ENCODE peak calls at places on chromosomes 12 and 14, in seven cellular contexts. One of them, this sample, is unnamed.

GRCh38 chr12:1071182-1071581 is 80.2 kb downstream of the ERC1 start:
- DNase-seq in adipocyte: no peak
- DNase-seq in pancreas: no peak
- DNase-seq in NCI-H446 treated with DMSO at 0.1 percent for 48 hours: no peak
- DNase-seq in EL: no peak
- DNase-seq in activated naive CD4-positive, alpha-beta T cell treated with Interleukin-2 at 50 U/mL for 16 hours: no peak
- DNase-seq in non-pigmented ciliary epithelial cell: no peak
- DNase-seq in this sample: no peak

GRCh38 chr12:102462803-102463499 is 17.4 kb downstream of the IGF1 start:
- DNase-seq in adipocyte: peak; percentile 90
- DNase-seq in pancreas: no peak
- DNase-seq in NCI-H446 treated with DMSO at 0.1 percent for 48 hours: no peak
- DNase-seq in EL: peak; percentile 22
- DNase-seq in activated naive CD4-positive, alpha-beta T cell treated with Interleukin-2 at 50 U/mL for 16 hours: no peak
- DNase-seq in non-pigmented ciliary epithelial cell: no peak
- DNase-seq in this sample: no peak

GRCh38 chr12:118850244-118850825 is 131.0 kb upstream of the SRRM4 start:
- DNase-seq in adipocyte: no peak
- DNase-seq in pancreas: no peak
- DNase-seq in NCI-H446 treated with DMSO at 0.1 percent for 48 hours: no peak
- DNase-seq in EL: no peak
- DNase-seq in activated naive CD4-positive, alpha-beta T cell treated with Interleukin-2 at 50 U/mL for 16 hours: no peak
- DNase-seq in non-pigmented ciliary epithelial cell: no peak
- DNase-seq in this sample: no peak

GRCh38 chr14:36316131-36316530 is 4.3 kb downstream of the MBIP start:
- DNase-seq in adipocyte: no peak
- DNase-seq in pancreas: no peak
- DNase-seq in NCI-H446 treated with DMSO at 0.1 percent for 48 hours: no peak
- DNase-seq in EL: no peak
- DNase-seq in activated naive CD4-positive, alpha-beta T cell treated with Interleukin-2 at 50 U/mL for 16 hours: no peak
- DNase-seq in non-pigmented ciliary epithelial cell: no peak
- DNase-seq in this sample: no peak

GRCh38 chr14:74257078-74257987 is 18.1 kb downstream of the VSX2 start:
- DNase-seq in adipocyte: peak; percentile 69
- DNase-seq in pancreas: no peak
- DNase-seq in NCI-H446 treated with DMSO at 0.1 percent for 48 hours: peak; percentile 51
- DNase-seq in EL: peak; percentile 32
- DNase-seq in activated naive CD4-positive, alpha-beta T cell treated with Interleukin-2 at 50 U/mL for 16 hours: peak; percentile 65
- DNase-seq in non-pigmented ciliary epithelial cell: no peak
- DNase-seq in this sample: peak; percentile 67

GRCh38 chr14:65637780-65638179 is 225.2 kb downstream of the FUT8 start:
- DNase-seq in adipocyte: no peak
- DNase-seq in pancreas: no peak
- DNase-seq in NCI-H446 treated with DMSO at 0.1 percent for 48 hours: no peak
- DNase-seq in EL: peak; percentile 8
- DNase-seq in activated naive CD4-positive, alpha-beta T cell treated with Interleukin-2 at 50 U/mL for 16 hours: peak; percentile 37
- DNase-seq in non-pigmented ciliary epithelial cell: peak; percentile 6
- DNase-seq in this sample: no peak

GRCh38 chr14:65028937-65029336 is 42.2 kb downstream of the FNTB start:
- DNase-seq in adipocyte: no peak
- DNase-seq in pancreas: no peak
- DNase-seq in NCI-H446 treated with DMSO at 0.1 percent for 48 hours: no peak
- DNase-seq in EL: no peak
- DNase-seq in activated naive CD4-positive, alpha-beta T cell treated with Interleukin-2 at 50 U/mL for 16 hours: no peak
- DNase-seq in non-pigmented ciliary epithelial cell: no peak
- DNase-seq in this sample: no peak

GRCh38 chr12:70645494-70646317 is 8.5 kb upstream of the PTPRB start:
- DNase-seq in adipocyte: peak; percentile 86
- DNase-seq in pancreas: peak; percentile 25
- DNase-seq in NCI-H446 treated with DMSO at 0.1 percent for 48 hours: no peak
- DNase-seq in EL: peak; percentile 96
- DNase-seq in activated naive CD4-positive, alpha-beta T cell treated with Interleukin-2 at 50 U/mL for 16 hours: no peak
- DNase-seq in non-pigmented ciliary epithelial cell: peak; percentile 89
- DNase-seq in this sample: peak; percentile 57

GRCh38 chr12:4034926-4035325 is 161.7 kb upstream of the PARP11 start:
- DNase-seq in adipocyte: peak; percentile 37
- DNase-seq in pancreas: no peak
- DNase-seq in NCI-H446 treated with DMSO at 0.1 percent for 48 hours: no peak
- DNase-seq in EL: peak; percentile 44
- DNase-seq in activated naive CD4-positive, alpha-beta T cell treated with Interleukin-2 at 50 U/mL for 16 hours: no peak
- DNase-seq in non-pigmented ciliary epithelial cell: no peak
- DNase-seq in this sample: no peak

GRCh38 chr14:91252901-91253794 is 8.6 kb upstream of the GPR68 start:
- DNase-seq in adipocyte: peak; percentile 66
- DNase-seq in pancreas: no peak
- DNase-seq in NCI-H446 treated with DMSO at 0.1 percent for 48 hours: no peak
- DNase-seq in EL: peak; percentile 29
- DNase-seq in activated naive CD4-positive, alpha-beta T cell treated with Interleukin-2 at 50 U/mL for 16 hours: peak; percentile 56
- DNase-seq in non-pigmented ciliary epithelial cell: no peak
- DNase-seq in this sample: peak; percentile 76

GRCh38 chr14:79516009-79516408 is 695.3 kb downstream of the DIO2 start:
- DNase-seq in adipocyte: no peak
- DNase-seq in pancreas: no peak
- DNase-seq in NCI-H446 treated with DMSO at 0.1 percent for 48 hours: peak; percentile 30
- DNase-seq in EL: no peak
- DNase-seq in activated naive CD4-positive, alpha-beta T cell treated with Interleukin-2 at 50 U/mL for 16 hours: no peak
- DNase-seq in non-pigmented ciliary epithelial cell: no peak
- DNase-seq in this sample: no peak

This sample was measured in left ventricle myocardium superior.